ENCODE peak calls at places on chromosomes 11 and 22, in six cellular contexts. O, W, T, B, F and M are unnamed samples.
A peak's percentile ranks its signal among the peaks of the same experiment; 100 is the strongest.

GRCh38 chr11:132024587-132025295 is 654.3 kb downstream of the NTM start:
- DNase-seq in O (no peak), W (no peak), T (no peak), B (no peak), F (peak; percentile 75), M (no peak)

GRCh38 chr11:122178795-122179194 is 62.8 kb upstream of the BLID start:
- DNase-seq in O (no peak), W (no peak), T (no peak), B (no peak), F (no peak), M (no peak)

GRCh38 chr11:121328967-121329653 is 36.5 kb downstream of the SC5D start:
- DNase-seq in O (no peak), W (no peak), T (no peak), B (no peak), F (no peak), M (no peak)

GRCh38 chr22:48905206-48905975 is 922.3 kb downstream of the BRD1 start:
- DNase-seq in O (no peak), W (no peak), T (no peak), B (no peak), F (no peak), M (no peak)

GRCh38 chr11:95559899-95560298 is 229.7 kb downstream of the FAM76B start:
- DNase-seq in O (no peak), W (no peak), T (no peak), B (no peak), F (no peak), M (no peak)

GRCh38 chr11:119361056-119361787 is 14.7 kb upstream of the MFRP start:
- DNase-seq in O (peak; percentile 18), W (peak; percentile 86), T (peak; percentile 65), B (no peak), F (peak; percentile 97), M (peak; percentile 78)

GRCh38 chr11:32434387-32435151 is 770 bp downstream of the WT1 start:
- DNase-seq in O (peak; percentile 38), W (no peak), T (peak; percentile 52), B (peak; percentile 14), F (peak; percentile 70), M (no peak)

GRCh38 chr22:27568265-27568664 is 233.3 kb downstream of the MN1 start:
- DNase-seq in O (no peak), W (no peak), T (no peak), B (no peak), F (no peak), M (no peak)

GRCh38 chr22:35539910-35540599 is 576 bp upstream of the RASD2 start:
- DNase-seq in O (peak; percentile 13), W (peak; percentile 75), T (peak; percentile 77), B (peak; percentile 52), F (peak; percentile 32), M (peak; percentile 51)

GRCh38 chr11:104094576-104094975 is 58.1 kb downstream of the DDI1 start:
- DNase-seq in O (no peak), W (no peak), T (no peak), B (no peak), F (peak; percentile 78), M (no peak)

GRCh38 chr11:5690736-5691135 is 1.1 kb downstream of the TRIM22 start:
- DNase-seq in O (no peak), W (no peak), T (no peak), B (no peak), F (peak; percentile 64), M (no peak)

GRCh38 chr11:114060402-114061052 is 1.0 kb downstream of the ZBTB16 start:
- DNase-seq in O (no peak), W (peak; percentile 57), T (peak; percentile 59), B (peak; percentile 50), F (no peak), M (peak; percentile 39)

GRCh38 chr22:20786536-20786979 is 12.6 kb downstream of the SERPIND1 start:
- DNase-seq in O (no peak), W (no peak), T (peak; percentile 19), B (no peak), F (no peak), M (no peak)

GRCh38 chr11:115222863-115223530 is 281.2 kb downstream of the CADM1 start:
- DNase-seq in O (no peak), W (no peak), T (no peak), B (no peak), F (no peak), M (no peak)

GRCh38 chr11:102476812-102477211 is 24.2 kb upstream of the TMEM123 start:
- DNase-seq in O (peak; percentile 76), W (no peak), T (peak; percentile 19), B (no peak), F (peak; percentile 15), M (no peak)

GRCh38 chr11:116891746-116892145 is 54.3 kb upstream of the APOA1 start:
- DNase-seq in O (no peak), W (no peak), T (no peak), B (no peak), F (no peak), M (no peak)

GRCh38 chr11:1335811-1336761 is 26.7 kb upstream of the TOLLIP start:
- DNase-seq in O (peak; percentile 43), W (peak; percentile 65), T (peak; percentile 68), B (peak; percentile 58), F (peak; percentile 91), M (no peak)

GRCh38 chr11:96472085-96472484 is 82.3 kb downstream of the JRKL start:
- DNase-seq in O (no peak), W (no peak), T (no peak), B (no peak), F (no peak), M (no peak)

GRCh38 chr11:79312591-79313267 is 128.1 kb downstream of the TENM4 start:
- DNase-seq in O (no peak), W (no peak), T (no peak), B (no peak), F (peak; percentile 18), M (peak; percentile 34)

GRCh38 chr11:46299425-46300067 is 22.1 kb downstream of the CREB3L1 start:
- DNase-seq in O (no peak), W (no peak), T (no peak), B (no peak), F (peak; percentile 37), M (no peak)

GRCh38 chr22:26494506-26494905 is 10.8 kb downstream of the SRRD start:
- DNase-seq in O (no peak), W (no peak), T (no peak), B (no peak), F (no peak), M (no peak)

GRCh38 chr11:34654491-34655334 is 33.8 kb downstream of the EHF start:
- DNase-seq in O (peak; percentile 36), W (peak; percentile 87), T (peak; percentile 44), B (no peak), F (no peak), M (no peak)

GRCh38 chr11:113974741-113975470 is at the start of gene HTR3A:
- DNase-seq in O (no peak), W (no peak), T (peak; percentile 63), B (peak; percentile 16), F (peak; percentile 13), M (peak; percentile 75)

GRCh38 chr22:19121631-19122142 is 525 bp downstream of the DGCR2 start:
- DNase-seq in O (peak; percentile 14), W (no peak), T (peak; percentile 65), B (peak; percentile 29), F (peak; percentile 21), M (peak; percentile 56)

GRCh38 chr22:21982338-21982965 is at the start of gene TOP3B:
- DNase-seq in O (peak; percentile 52), W (peak; percentile 88), T (peak; percentile 85), B (peak; percentile 74), F (peak; percentile 63), M (peak; percentile 78)

GRCh38 chr11:74366576-74366975 is 31.7 kb downstream of the PGM2L1 start:
- DNase-seq in O (peak; percentile 66), W (no peak), T (no peak), B (no peak), F (peak; percentile 92), M (no peak)

GRCh38 chr11:122310701-122311100 is 194.7 kb upstream of the BLID start:
- DNase-seq in O (no peak), W (no peak), T (no peak), B (no peak), F (no peak), M (no peak)

GRCh38 chr11:36492724-36493304 is 17.3 kb downstream of the TRAF6 start:
- DNase-seq in O (peak; percentile 51), W (no peak), T (no peak), B (peak; percentile 16), F (peak; percentile 49), M (peak; percentile 76)

GRCh38 chr11:103055174-103055890 is 36.6 kb downstream of the DCUN1D5 start:
- DNase-seq in O (peak; percentile 32), W (no peak), T (no peak), B (no peak), F (peak; percentile 45), M (peak; percentile 27)

GRCh38 chr11:111918390-111919256 is at the start of gene C11orf52:
- DNase-seq in O (no peak), W (no peak), T (no peak), B (no peak), F (peak; percentile 62), M (peak; percentile 58)

GRCh38 chr22:28297504-28297903 is 378.4 kb upstream of the PITPNB start:
- DNase-seq in O (no peak), W (peak; percentile 43), T (no peak), B (no peak), F (peak; percentile 28), M (no peak)

GRCh38 chr11:47591764-47592163 is 2.4 kb downstream of the C1QTNF4 start:
- DNase-seq in O (no peak), W (no peak), T (no peak), B (no peak), F (no peak), M (peak; percentile 24)

GRCh38 chr11:27783701-27784355 is 83.6 kb upstream of the BDNF start:
- DNase-seq in O (no peak), W (no peak), T (no peak), B (no peak), F (peak; percentile 34), M (no peak)

GRCh38 chr11:84720706-84721402 is 906.3 kb downstream of the DLG2 start:
- DNase-seq in O (peak; percentile 56), W (peak; percentile 57), T (peak; percentile 27), B (peak; percentile 16), F (no peak), M (peak; percentile 84)

GRCh38 chr11:40877256-40877655 is 582.2 kb downstream of the LRRC4C start:
- DNase-seq in O (no peak), W (no peak), T (no peak), B (no peak), F (no peak), M (no peak)

GRCh38 chr22:46038516-46039430 is 61.8 kb upstream of the WNT7B start:
- DNase-seq in O (peak; percentile 68), W (peak; percentile 32), T (no peak), B (no peak), F (no peak), M (peak; percentile 43)

GRCh38 chr11:121687961-121688566 is 235.3 kb upstream of the SORL1-AS1 start:
- DNase-seq in O (no peak), W (no peak), T (no peak), B (no peak), F (peak; percentile 66), M (no peak)

GRCh38 chr11:35169754-35170153 is 30.8 kb downstream of the CD44 start:
- DNase-seq in O (no peak), W (no peak), T (no peak), B (no peak), F (no peak), M (no peak)